ENCODE peak calls at places on chromosomes 2 and 18, in nine cellular contexts. Q, C, Z, O, X, P, E, V and F are unnamed samples.

GRCh38 chr2:134127496-134127895 is 126.4 kb upstream of the MGAT5 start:
- DNase-seq in Q (no peak), C (no peak), Z (no peak), O (no peak), X (no peak), P (no peak), E (no peak), V (no peak), F (no peak)

GRCh38 chr2:43224571-43225092 is 1.8 kb downstream of the ZFP36L2 start:
- DNase-seq in Q (no peak), C (peak), Z (peak), O (peak), X (peak), P (peak), E (peak), V (peak), F (no peak)

GRCh38 chr2:196330645-196331044 is 159.3 kb upstream of the STK17B start:
- DNase-seq in Q (no peak), C (no peak), Z (no peak), O (no peak), X (no peak), P (no peak), E (no peak), V (no peak), F (no peak)

GRCh38 chr18:72119082-72119481 is 425.1 kb downstream of the CBLN2 start:
- DNase-seq in Q (no peak), C (no peak), Z (no peak), O (no peak), X (no peak), P (no peak), E (no peak), V (no peak), F (no peak)

GRCh38 chr2:226295123-226295522 is 504.5 kb downstream of the IRS1 start:
- DNase-seq in Q (no peak), C (no peak), Z (no peak), O (no peak), X (no peak), P (peak), E (no peak), V (no peak), F (no peak)

GRCh38 chr18:75201936-75202335 is 7.0 kb downstream of the PTGR3 start:
- DNase-seq in Q (no peak), C (no peak), Z (no peak), O (no peak), X (peak), P (no peak), E (no peak), V (no peak), F (no peak)

GRCh38 chr2:46066116-46066515 is 231.1 kb upstream of the EPAS1 start:
- DNase-seq in Q (no peak), C (no peak), Z (peak), O (no peak), X (no peak), P (peak), E (no peak), V (no peak), F (no peak)

GRCh38 chr2:158025263-158025996 is 76.2 kb upstream of the UPP2 start:
- DNase-seq in Q (no peak), C (no peak), Z (peak), O (no peak), X (no peak), P (peak), E (peak), V (no peak), F (peak)

GRCh38 chr2:218202266-218202665 is 14.7 kb upstream of the ARPC2 start:
- DNase-seq in Q (no peak), C (no peak), Z (peak), O (no peak), X (no peak), P (peak), E (no peak), V (no peak), F (no peak)

GRCh38 chr2:213125646-213126347 is 25.6 kb downstream of the IKZF2 start:
- DNase-seq in Q (no peak), C (no peak), Z (peak), O (no peak), X (no peak), P (peak), E (peak), V (no peak), F (peak)

GRCh38 chr18:75530548-75531211 is 103.2 kb upstream of the SMIM21 start:
- DNase-seq in Q (no peak), C (no peak), Z (peak), O (peak), X (no peak), P (no peak), E (no peak), V (peak), F (peak)

GRCh38 chr2:38377501-38378258 is 607 bp upstream of the ATL2 start:
- DNase-seq in Q (no peak), C (peak), Z (peak), O (no peak), X (no peak), P (peak), E (peak), V (no peak), F (peak)

GRCh38 chr2:38376346-38376682 is 759 bp downstream of the ATL2 start:
- DNase-seq in Q (no peak), C (peak), Z (peak), O (no peak), X (no peak), P (peak), E (peak), V (no peak), F (peak)

GRCh38 chr2:38374978-38375377 is 2.1 kb downstream of the ATL2 start:
- DNase-seq in Q (no peak), C (peak), Z (no peak), O (no peak), X (no peak), P (no peak), E (no peak), V (no peak), F (no peak)

GRCh38 chr2:38375711-38376345 is 1.2 kb downstream of the ATL2 start:
- DNase-seq in Q (no peak), C (no peak), Z (peak), O (no peak), X (peak), P (peak), E (no peak), V (no peak), F (no peak)

GRCh38 chr2:38376683-38377500 is at the start of gene ATL2:
- DNase-seq in Q (peak), C (peak), Z (peak), O (peak), X (peak), P (peak), E (peak), V (peak), F (peak)
- TF ChIP-seq CTCF in Q (peak), C (peak), Z (peak), O (peak), X (peak), P (peak), E (peak), V (peak), F (no peak)

GRCh38 chr2:148645925-148646559 is 1.5 kb downstream of the EPC2 start:
- DNase-seq in Q (no peak), C (peak), Z (peak), O (no peak), X (no peak), P (peak), E (peak), V (no peak), F (peak)

GRCh38 chr2:148644885-148645134 is 259 bp downstream of the EPC2 start:
- DNase-seq in Q (no peak), C (no peak), Z (no peak), O (no peak), X (no peak), P (no peak), E (no peak), V (no peak), F (no peak)

GRCh38 chr2:148643421-148643820 is 1.1 kb upstream of the EPC2 start:
- DNase-seq in Q (no peak), C (no peak), Z (no peak), O (no peak), X (no peak), P (no peak), E (no peak), V (no peak), F (no peak)

GRCh38 chr2:148643998-148644884 is at the start of gene EPC2:
- DNase-seq in Q (peak), C (peak), Z (peak), O (peak), X (peak), P (peak), E (peak), V (peak), F (peak)

DNA sequence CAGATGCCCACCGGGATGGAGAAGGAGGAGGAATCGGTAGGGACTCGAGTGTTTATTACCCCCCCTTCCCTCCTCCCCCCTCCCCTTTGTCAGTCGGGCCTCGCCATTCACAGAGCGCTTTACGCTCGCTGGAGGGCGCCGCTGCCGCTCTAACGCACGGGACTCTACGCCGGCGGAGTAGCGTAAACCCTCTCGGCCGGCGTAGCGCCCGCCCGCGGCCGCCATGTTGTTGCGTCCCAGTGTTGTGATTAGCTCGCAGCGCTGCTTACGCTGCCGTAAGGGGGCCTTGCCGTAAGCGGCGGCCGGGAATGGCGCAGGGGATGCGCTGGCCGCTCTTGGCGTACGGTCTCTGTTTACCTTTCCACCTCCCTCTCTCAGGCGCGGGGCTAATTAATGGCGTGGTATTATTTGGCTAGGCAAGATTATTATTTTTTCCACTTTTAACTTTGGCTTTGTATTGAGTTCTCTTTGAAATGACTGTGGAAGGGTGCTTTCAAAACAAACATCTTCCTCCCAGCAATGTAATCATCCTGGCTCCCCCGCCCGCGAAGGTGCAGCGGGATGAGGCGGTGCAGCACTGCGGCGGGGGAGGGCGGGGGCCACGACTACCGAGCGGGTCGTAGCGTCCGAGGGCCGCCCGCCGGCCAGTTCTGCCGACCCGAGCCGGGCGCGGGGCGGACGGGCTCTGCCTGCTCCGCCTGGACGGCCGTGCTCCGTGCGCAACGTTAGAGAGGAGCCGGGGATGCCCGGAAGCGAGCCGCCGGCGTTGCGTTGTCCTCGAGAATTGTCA is 779 bp downstream of the EPC2 start:
- DNase-seq in Q (peak), C (peak), Z (peak), O (peak), X (peak), P (peak), E (peak), V (peak), F (peak)
- TF ChIP-seq CTCF in Q (no peak), C (peak), Z (peak), O (peak), X (peak), P (peak), E (peak), V (peak), F (peak)

GRCh38 chr2:39696838-39697237 is 31.1 kb downstream of the TMEM178A start:
- DNase-seq in Q (no peak), C (peak), Z (peak), O (no peak), X (no peak), P (peak), E (peak), V (no peak), F (peak)
- TF ChIP-seq CTCF in Q (no peak), C (peak), Z (peak), O (no peak), X (peak), P (peak), E (peak), V (peak), F (no peak)

GRCh38 chr18:21820035-21820810 is 79.6 kb downstream of the MIB1 start:
- DNase-seq in Q (no peak), C (peak), Z (peak), O (no peak), X (no peak), P (peak), E (no peak), V (no peak), F (peak)
- TF ChIP-seq CTCF in Q (peak), C (peak), Z (peak), O (peak), X (peak), P (peak), E (peak), V (peak), F (peak)

DNA sequence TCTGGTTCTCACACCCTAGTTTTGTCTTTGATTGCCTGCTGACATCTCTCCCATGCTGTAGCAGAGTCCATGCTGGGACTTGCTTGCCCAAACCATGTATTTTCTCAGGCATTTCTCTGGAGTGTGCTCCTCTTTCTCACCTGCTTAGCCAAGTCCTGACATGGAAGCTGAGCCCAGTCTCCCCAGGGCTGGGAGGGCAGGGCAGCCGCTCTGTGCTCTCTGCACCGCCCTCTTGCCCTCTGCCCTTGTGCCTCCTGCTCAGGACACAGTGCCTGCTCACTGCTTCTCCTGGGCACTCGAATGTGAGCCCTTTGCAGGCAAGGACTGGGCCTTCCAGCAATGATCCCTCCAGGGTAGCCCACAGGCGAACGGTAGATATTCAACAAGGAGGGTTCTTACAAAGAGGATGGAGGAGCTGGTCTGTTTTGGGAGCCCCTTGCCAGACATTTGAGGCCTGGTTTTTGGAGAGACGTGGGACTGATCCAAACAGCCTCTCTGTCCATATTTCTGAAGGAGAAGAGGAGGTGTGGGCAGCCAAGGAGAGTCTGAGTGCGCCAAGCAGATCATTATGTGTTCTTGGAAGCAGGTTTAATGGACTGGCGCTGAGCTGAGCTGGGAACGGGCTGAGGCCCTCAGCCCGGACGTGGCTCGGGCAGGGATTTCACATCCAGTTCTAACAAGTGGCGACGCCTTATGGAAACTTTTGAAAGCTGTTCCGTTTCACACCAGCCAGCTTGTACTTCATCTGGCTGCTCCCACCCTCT is 4.0 kb downstream of the SLC14A2 start:
- DNase-seq in Q (no peak), C (no peak), Z (no peak), O (no peak), X (peak), P (peak), E (no peak), V (peak), F (peak)
- TF ChIP-seq CTCF in Q (no peak), C (no peak), Z (no peak), O (no peak), X (no peak), P (peak), E (no peak), V (no peak), F (no peak)

DNA sequence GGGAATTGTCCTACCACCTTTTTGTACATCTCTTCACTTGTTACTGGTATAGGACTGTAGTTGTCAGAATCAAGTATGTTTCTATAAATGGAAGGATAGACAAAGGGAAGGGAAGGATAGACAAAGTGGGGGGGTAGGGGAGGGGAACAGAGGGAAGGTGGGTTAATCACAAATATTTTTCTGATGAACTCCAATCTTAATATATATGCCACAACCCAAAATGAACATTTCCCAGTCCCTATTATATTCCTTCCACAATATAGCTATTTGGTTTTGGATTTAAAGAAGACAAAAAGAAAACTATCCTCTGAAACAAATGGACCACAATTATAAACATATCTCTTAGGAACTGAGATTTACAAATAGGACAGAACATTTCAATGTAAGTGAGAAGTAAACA is 329.4 kb downstream of the EXOC6B start:
- DNase-seq in Q (no peak), C (no peak), Z (no peak), O (no peak), X (no peak), P (no peak), E (no peak), V (no peak), F (no peak)
- TF ChIP-seq CTCF in Q (no peak), C (no peak), Z (no peak), O (no peak), X (no peak), P (no peak), E (no peak), V (no peak), F (no peak)

GRCh38 chr2:207283356-207283755 is 117.6 kb upstream of the KLF7 start:
- DNase-seq in Q (no peak), C (no peak), Z (no peak), O (no peak), X (peak), P (peak), E (no peak), V (peak), F (no peak)
- TF ChIP-seq CTCF in Q (no peak), C (no peak), Z (peak), O (no peak), X (no peak), P (peak), E (peak), V (peak), F (no peak)